ENCODE peak calls at places on chromosomes 1 and 21, in five cellular contexts. C, T, I, R and A are unnamed samples.

GRCh38 chr21:35484032-35484431 is 434.9 kb upstream of the RUNX1 start:
- DNase-seq in I (no peak), C (no peak), R (no peak), T (no peak), A (no peak)

GRCh38 chr1:158259117-158259516 is 4.9 kb downstream of the CD1A start:
- DNase-seq in C (no peak), I (no peak), T (no peak), R (no peak), A (no peak)

GRCh38 chr1:237861944-237862343 is 28.8 kb downstream of the ZP4 start:
- DNase-seq in I (no peak), R (no peak), T (no peak), C (no peak), A (no peak)

GRCh38 chr1:94909486-94909885 is 17.4 kb downstream of the CNN3 start:
- DNase-seq in T (no peak), R (no peak), C (no peak), I (no peak), A (no peak)

GRCh38 chr1:44057293-44057692 is 26.0 kb upstream of the SLC6A9 start:
- DNase-seq in I (no peak), T (no peak), R (no peak), C (no peak), A (no peak)

GRCh38 chr1:9883585-9884449 is 26.3 kb downstream of the CTNNBIP1 start:
- DNase-seq in I (no peak), C (peak; percentile 10), T (no peak), R (no peak), A (no peak)

GRCh38 chr1:16067127-16067768 is 6.2 kb downstream of the FAM131C start:
- DNase-seq in I (peak; percentile 48), R (no peak), T (no peak), C (no peak), A (no peak)

GRCh38 chr21:38817371-38818335 is 11.9 kb downstream of the ETS2 start:
- DNase-seq in T (peak; percentile 59), C (no peak), I (no peak), R (no peak), A (peak; percentile 72)

GRCh38 chr1:240280560-240281322 is 189.1 kb downstream of the FMN2 start:
- DNase-seq in C (no peak), T (no peak), I (no peak), R (no peak), A (no peak)

GRCh38 chr1:241442686-241443085 is 76.9 kb downstream of the FH start:
- DNase-seq in I (no peak), R (no peak), C (no peak), T (no peak), A (no peak)

GRCh38 chr1:94926915-94927404 is at the start of gene CNN3:
- DNase-seq in C (peak; percentile 96), I (peak; percentile 76), T (peak; percentile 97), R (peak; percentile 97), A (peak; percentile 94)

GRCh38 chr1:243271990-243272389 is 16.1 kb downstream of the SDCCAG8 start:
- DNase-seq in T (peak; percentile 14), R (no peak), C (no peak), I (no peak), A (no peak)

GRCh38 chr1:116855788-116856187 is 53.9 kb upstream of the PTGFRN start:
- DNase-seq in I (no peak), R (no peak), T (peak; percentile 60), C (no peak), A (no peak)

GRCh38 chr1:209625791-209626285 is 26.4 kb downstream of the LAMB3 start:
- DNase-seq in T (no peak), I (no peak), C (no peak), R (no peak), A (no peak)

GRCh38 chr1:94969137-94969536 is 42.2 kb upstream of the CNN3 start:
- DNase-seq in I (no peak), C (no peak), R (no peak), T (no peak), A (no peak)

GRCh38 chr21:36792505-36792967 is 93.6 kb downstream of the SIM2 start:
- DNase-seq in R (no peak), T (no peak), I (no peak), C (no peak), A (no peak)

GRCh38 chr21:18970941-18971340 is 567.4 kb upstream of the TMPRSS15 start:
- DNase-seq in T (no peak), I (no peak), R (no peak), C (no peak), A (no peak)

GRCh38 chr1:246576709-246577032 is 10.4 kb downstream of the CNST start:
- DNase-seq in R (no peak), C (no peak), I (no peak), T (no peak), A (no peak)

GRCh38 chr1:246580497-246581047 is 14.3 kb downstream of the CNST start:
- DNase-seq in T (no peak), I (no peak), C (no peak), R (no peak), A (no peak)

GRCh38 chr1:246579818-246580217 is 13.6 kb downstream of the CNST start:
- DNase-seq in C (no peak), I (no peak), R (no peak), T (peak; percentile 63), A (no peak)

GRCh38 chr1:246577720-246578106 is 11.5 kb downstream of the CNST start:
- DNase-seq in I (no peak), R (no peak), T (no peak), C (no peak), A (no peak)

GRCh38 chr1:246577082-246577719 is 10.9 kb downstream of the CNST start:
- DNase-seq in I (no peak), T (no peak), R (no peak), C (no peak), A (no peak)
- H3K4me3 ChIP-seq in I (no peak overlapping the region), T (no peak overlapping the region), R (no peak overlapping the region), C (no peak overlapping the region), A (no peak overlapping the region)

GRCh38 chr1:17230106-17230505 is 18.8 kb upstream of the PADI3 start:
- DNase-seq in R (no peak), C (no peak), T (no peak), I (no peak), A (no peak)
- H3K27ac ChIP-seq in R (no peak overlapping the region), C (no peak overlapping the region), T (no peak overlapping the region), I (peak overlapping the region; percentile 96), A (no peak overlapping the region)

GRCh38 chr1:171254859-171255258 is 6.6 kb downstream of the FMO1 start:
- DNase-seq in R (no peak), C (no peak), T (no peak), I (no peak), A (no peak)

GRCh38 chr1:171251042-171251740 is 2.9 kb downstream of the FMO1 start:
- DNase-seq in I (no peak), C (no peak), T (peak; percentile 35), R (peak; percentile 44), A (no peak)

GRCh38 chr1:171250263-171250662 is 2.0 kb downstream of the FMO1 start:
- DNase-seq in T (no peak), R (no peak), C (no peak), I (no peak), A (no peak)

GRCh38 chr1:171252482-171252881 is 4.2 kb downstream of the FMO1 start:
- DNase-seq in R (no peak), I (no peak), T (no peak), C (no peak), A (no peak)

DNA sequence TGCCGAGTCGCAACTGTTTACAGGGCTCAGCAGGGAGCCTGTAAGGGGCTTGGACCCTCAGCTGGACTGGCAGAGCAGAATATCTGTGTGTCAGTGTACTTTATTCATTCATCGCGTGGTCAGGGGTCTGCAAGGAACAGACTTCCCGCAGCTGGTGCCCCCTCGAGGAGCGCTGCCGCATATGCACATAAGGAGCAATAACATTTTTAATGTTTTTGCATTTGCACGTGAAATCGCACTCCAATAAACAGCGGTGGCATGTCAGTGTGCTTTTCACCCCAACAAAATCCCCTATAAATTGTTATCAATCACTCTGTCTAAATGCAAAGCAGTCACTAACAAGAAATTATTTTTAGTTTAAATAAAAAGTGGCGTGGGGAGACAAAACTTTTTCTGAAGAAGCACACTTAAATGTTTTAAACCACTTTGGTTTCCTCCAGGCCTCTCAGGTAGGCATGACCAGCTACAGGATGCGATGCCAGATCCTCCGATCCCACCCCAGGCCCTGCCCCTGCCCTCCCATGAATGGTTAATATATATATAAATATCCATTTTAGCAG is 3.5 kb downstream of the FMO1 start:
- DNase-seq in I (peak; percentile 38), R (peak; percentile 72), C (no peak), T (peak; percentile 60), A (no peak)
- TF ChIP-seq CTCF in I (peak; percentile 57), R (no peak), C (peak; percentile 45), T (peak; percentile 72), A (peak; percentile 33)

DNA sequence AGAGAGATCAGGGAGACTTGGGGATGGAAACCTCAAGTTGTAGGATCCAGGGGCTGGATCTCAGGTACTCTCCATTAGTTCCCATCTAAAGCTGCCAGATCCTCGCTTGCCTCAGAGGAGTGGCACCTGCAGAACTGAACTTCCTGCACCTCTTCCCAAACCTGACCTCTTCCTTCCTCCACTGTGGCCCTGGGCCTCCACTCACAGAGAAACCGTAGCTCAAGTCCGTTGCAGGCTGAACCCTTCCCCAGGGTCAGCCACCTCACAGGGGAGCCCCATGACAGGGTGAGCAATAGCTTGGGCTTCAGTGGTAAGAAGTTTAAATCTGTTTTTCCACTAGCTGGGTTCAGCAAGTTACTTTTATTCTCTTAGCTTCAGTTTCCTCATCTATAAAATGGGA is 11.7 kb upstream of the CFAP45 start:
- DNase-seq in R (no peak), C (no peak), T (no peak), I (no peak), A (no peak)
- H3K4me3 ChIP-seq in R (no peak overlapping the region), C (no peak overlapping the region), T (no peak overlapping the region), I (no peak overlapping the region), A (no peak overlapping the region)

GRCh38 chr1:206453111-206453510 is 17.2 kb upstream of the IKBKE start:
- DNase-seq in C (no peak), T (no peak), I (no peak), R (no peak), A (no peak)
- H3K27ac ChIP-seq in C (no peak overlapping the region), T (no peak overlapping the region), I (no peak overlapping the region), R (no peak overlapping the region), A (no peak overlapping the region)

DNA sequence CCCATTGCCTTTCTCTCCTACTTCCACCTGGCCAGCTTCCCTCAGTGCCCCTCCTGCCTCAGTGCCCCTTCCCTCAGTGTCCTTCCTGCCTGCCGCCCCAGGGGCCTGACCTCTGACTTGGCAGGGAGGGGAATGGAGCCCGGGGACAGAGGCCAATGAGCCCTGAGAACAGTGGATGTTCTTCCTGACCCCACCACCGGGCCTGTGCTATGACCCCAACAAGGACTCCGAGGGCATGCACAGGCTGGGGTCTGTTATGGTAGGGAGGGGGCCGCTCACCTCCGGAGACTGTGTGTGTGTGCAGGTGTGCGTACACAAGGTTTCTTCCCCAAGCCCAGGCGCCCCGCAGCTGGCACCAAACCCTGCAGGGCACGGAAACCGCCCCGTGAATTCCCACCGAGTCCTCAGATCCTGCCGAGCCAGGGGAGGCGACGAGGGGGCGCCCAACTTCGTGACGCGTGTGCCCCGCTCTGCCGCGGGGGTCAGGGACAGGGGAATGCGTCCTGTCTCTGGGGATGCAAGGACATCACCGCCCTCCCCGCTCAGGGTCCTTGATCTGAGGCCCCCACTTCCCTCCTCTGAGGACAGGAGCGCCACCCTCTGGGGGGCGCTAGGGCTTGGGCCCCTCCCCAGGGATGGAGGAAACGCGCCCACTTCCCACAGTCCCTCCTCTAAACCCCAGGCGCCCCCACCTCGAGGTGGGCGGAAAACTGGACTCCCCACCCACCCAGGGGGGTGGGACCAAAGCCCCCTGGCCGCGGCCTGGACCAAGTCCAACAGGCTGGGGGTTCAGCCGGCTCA is 725 bp downstream of the RAP1GAP start:
- DNase-seq in I (no peak), T (no peak), C (no peak), R (no peak), A (no peak)
- TF ChIP-seq CTCF in I (no peak), T (peak; percentile 21), C (no peak), R (no peak), A (no peak)